ENCODE peak calls at places on chromosomes 1 and 21, in four cellular contexts. One of them, this sample, is unnamed.

GRCh38 chr1:187630653-187631380 is 802.1 kb downstream of the PLA2G4A start:
- DNase-seq in HepG2: no peak
- DNase-seq in K562: no peak
- DNase-seq in HCT116: no peak
- DNase-seq in this sample: no peak

GRCh38 chr1:39275836-39276507 is 71.5 kb downstream of the MACF1 start:
- DNase-seq in HepG2: no peak
- DNase-seq in K562: no peak
- DNase-seq in HCT116: no peak
- DNase-seq in this sample: no peak

GRCh38 chr1:40796939-40797667 is 13.5 kb downstream of the KCNQ4 start:
- DNase-seq in HepG2: no peak
- DNase-seq in K562: no peak
- DNase-seq in HCT116: no peak
- DNase-seq in this sample: no peak

GRCh38 chr1:46244656-46245371 is 2.7 kb upstream of the RAD54L start:
- DNase-seq in HepG2: no peak
- DNase-seq in K562: peak; percentile 48
- DNase-seq in HCT116: no peak
- DNase-seq in this sample: no peak

GRCh38 chr1:42931108-42931539 is 27.5 kb downstream of the SLC2A1 start:
- DNase-seq in HepG2: no peak
- DNase-seq in K562: peak; percentile 83
- DNase-seq in HCT116: no peak
- DNase-seq in this sample: no peak

GRCh38 chr1:51622455-51622913 is 5.6 kb downstream of the OSBPL9 start:
- DNase-seq in HepG2: peak; percentile 66
- DNase-seq in K562: peak; percentile 83
- DNase-seq in HCT116: peak; percentile 96
- DNase-seq in this sample: no peak

GRCh38 chr1:53890522-53890941 is 935 bp upstream of the YIPF1 start:
- DNase-seq in HepG2: no peak
- DNase-seq in K562: no peak
- DNase-seq in HCT116: no peak
- DNase-seq in this sample: no peak

GRCh38 chr1:53606197-53607095 is 132.5 kb downstream of the GLIS1 start:
- DNase-seq in HepG2: no peak
- DNase-seq in K562: no peak
- DNase-seq in HCT116: no peak
- DNase-seq in this sample: no peak

GRCh38 chr1:62050165-62050564 is 144.5 kb upstream of the L1TD1 start:
- DNase-seq in HepG2: no peak
- DNase-seq in K562: no peak
- DNase-seq in HCT116: no peak
- DNase-seq in this sample: no peak

GRCh38 chr1:243322326-243322725 is 66.5 kb downstream of the SDCCAG8 start:
- DNase-seq in HepG2: no peak
- DNase-seq in K562: no peak
- DNase-seq in HCT116: no peak
- DNase-seq in this sample: no peak

GRCh38 chr1:117061986-117062415 is 1.9 kb downstream of the TTF2 start:
- DNase-seq in HepG2: no peak
- DNase-seq in K562: peak; percentile 50
- DNase-seq in HCT116: no peak
- DNase-seq in this sample: no peak

GRCh38 chr1:70628973-70629372 is 217.9 kb downstream of the CTH start:
- DNase-seq in HepG2: no peak
- DNase-seq in K562: no peak
- DNase-seq in HCT116: no peak
- DNase-seq in this sample: no peak

GRCh38 chr1:56456426-56457101 is 122.8 kb downstream of the PLPP3 start:
- DNase-seq in HepG2: peak; percentile 67
- DNase-seq in K562: no peak
- DNase-seq in HCT116: peak; percentile 60
- DNase-seq in this sample: no peak

GRCh38 chr1:172662464-172663109 is 3.7 kb downstream of the FASLG start:
- DNase-seq in HepG2: no peak
- DNase-seq in K562: peak; percentile 65
- DNase-seq in HCT116: no peak
- DNase-seq in this sample: no peak

GRCh38 chr21:36908260-36908908 is 58.1 kb downstream of the HLCS start:
- DNase-seq in HepG2: no peak
- DNase-seq in K562: no peak
- DNase-seq in HCT116: no peak
- DNase-seq in this sample: no peak

GRCh38 chr1:183653876-183654451 is 848 bp upstream of the APOBEC4 start:
- DNase-seq in HepG2: no peak
- DNase-seq in K562: no peak
- DNase-seq in HCT116: no peak
- DNase-seq in this sample: no peak

GRCh38 chr1:183651621-183652020 is 1.5 kb downstream of the APOBEC4 start:
- DNase-seq in HepG2: no peak
- DNase-seq in K562: no peak
- DNase-seq in HCT116: no peak
- DNase-seq in this sample: no peak

GRCh38 chr1:183653468-183653794 is 315 bp upstream of the APOBEC4 start:
- DNase-seq in HepG2: no peak
- DNase-seq in K562: no peak
- DNase-seq in HCT116: no peak
- DNase-seq in this sample: no peak

GRCh38 chr1:183652107-183652506 is 1.0 kb downstream of the APOBEC4 start:
- DNase-seq in HepG2: no peak
- DNase-seq in K562: no peak
- DNase-seq in HCT116: no peak
- DNase-seq in this sample: no peak

GRCh38 chr1:183652547-183653467 is at the start of gene APOBEC4:
- DNase-seq in HepG2: no peak
- DNase-seq in K562: no peak
- DNase-seq in HCT116: no peak
- DNase-seq in this sample: no peak
- TF ChIP-seq FOSL1 in HepG2: no peak
- TF ChIP-seq FOSL1 in K562: no peak
- TF ChIP-seq FOSL1 in HCT116: no peak
- TF ChIP-seq FOSL1 in this sample: no peak

DNA sequence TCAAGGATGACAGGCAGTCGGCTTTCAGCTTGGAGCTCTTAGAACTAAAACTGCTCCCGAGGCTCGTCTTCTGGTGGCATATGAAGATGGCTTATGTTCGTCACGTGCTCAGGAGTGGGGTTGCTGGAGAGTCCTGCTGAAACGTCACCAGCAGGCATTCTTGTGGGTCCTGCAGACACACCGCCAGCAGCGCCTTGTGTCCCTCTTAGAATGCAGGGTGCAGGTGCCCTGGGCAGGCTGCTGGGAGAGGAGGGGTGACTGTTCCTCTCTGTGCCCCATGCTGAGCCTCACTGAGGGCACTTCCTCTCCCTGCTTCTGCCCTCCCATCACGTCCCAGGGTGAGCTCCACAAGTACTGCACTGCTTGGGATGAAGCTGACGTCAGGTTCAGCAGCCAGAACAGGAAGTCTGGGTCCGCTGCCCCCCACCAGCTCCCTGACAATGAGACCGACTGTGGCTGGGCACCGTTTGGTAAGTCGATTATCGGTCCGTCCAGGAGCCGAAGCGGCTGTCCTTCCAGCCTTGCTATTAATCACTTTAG is 20.8 kb downstream of the SLC37A1 start:
- DNase-seq in HepG2: no peak
- DNase-seq in K562: no peak
- DNase-seq in HCT116: no peak
- DNase-seq in this sample: no peak
- TF ChIP-seq SP1 in HepG2: no peak
- TF ChIP-seq SP1 in K562: no peak
- TF ChIP-seq SP1 in HCT116: no peak
- TF ChIP-seq SP1 in this sample: no peak

GRCh38 chr1:68745006-68745405 is 248.1 kb upstream of the DEPDC1 start:
- DNase-seq in HepG2: no peak
- DNase-seq in K562: no peak
- DNase-seq in HCT116: no peak
- DNase-seq in this sample: no peak
- TF ChIP-seq FOSL1 in HepG2: no peak
- TF ChIP-seq FOSL1 in K562: no peak
- TF ChIP-seq FOSL1 in HCT116: no peak
- TF ChIP-seq FOSL1 in this sample: no peak

DNA sequence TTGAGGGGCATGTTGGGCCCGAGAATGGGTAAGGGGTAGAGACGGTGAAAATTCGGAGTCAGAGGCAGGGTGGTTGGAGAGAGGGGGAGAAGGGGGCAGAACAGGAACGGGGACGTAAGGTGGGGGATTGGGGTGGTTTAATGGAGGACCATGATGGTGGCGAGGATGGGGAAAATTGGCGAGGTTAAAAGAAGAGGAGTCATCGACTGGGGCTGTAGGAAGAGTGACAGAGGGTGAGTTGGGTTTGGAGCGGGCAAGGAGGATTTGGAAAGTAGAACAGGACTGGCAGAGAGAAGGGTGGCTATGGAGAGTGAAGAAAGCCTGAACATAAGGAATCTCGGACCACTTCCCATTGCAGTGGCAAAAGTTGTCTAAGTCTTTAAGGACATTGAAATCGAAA is 10.8 kb upstream of the ZBTB48 start:
- DNase-seq in HepG2: no peak
- DNase-seq in K562: no peak
- DNase-seq in HCT116: no peak
- DNase-seq in this sample: no peak
- TF ChIP-seq SP1 in HepG2: no peak
- TF ChIP-seq SP1 in K562: no peak
- TF ChIP-seq SP1 in HCT116: no peak
- TF ChIP-seq SP1 in this sample: no peak

DNA sequence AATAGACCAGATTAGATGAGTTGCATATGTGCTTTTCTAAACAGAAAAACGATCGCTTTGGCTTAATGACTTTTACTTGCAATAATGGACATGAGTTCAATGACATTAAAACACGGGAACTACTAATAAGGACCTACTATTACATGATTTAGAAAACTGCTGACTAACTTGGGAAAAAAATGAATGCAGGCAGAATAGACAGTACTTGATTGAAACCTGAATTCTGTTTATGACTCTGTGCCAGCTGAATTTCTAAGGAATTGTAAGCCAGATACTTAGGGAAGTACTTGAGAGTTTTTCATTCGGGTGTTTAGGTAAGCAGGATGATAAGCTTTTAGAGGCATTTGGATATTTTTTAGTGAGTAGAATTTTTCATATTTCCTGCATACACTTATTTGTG is 12.0 kb downstream of the ADGRL2 start:
- DNase-seq in HepG2: no peak
- DNase-seq in K562: no peak
- DNase-seq in HCT116: no peak
- DNase-seq in this sample: no peak
- TF ChIP-seq FOSL1 in HepG2: no peak
- TF ChIP-seq FOSL1 in K562: no peak
- TF ChIP-seq FOSL1 in HCT116: no peak
- TF ChIP-seq FOSL1 in this sample: no peak

GRCh38 chr1:27122652-27123051 is 32.3 kb downstream of the SLC9A1 start:
- DNase-seq in HepG2: peak; percentile 86
- DNase-seq in K562: peak; percentile 90
- DNase-seq in HCT116: no peak
- DNase-seq in this sample: no peak
- TF ChIP-seq SP1 in HepG2: no peak
- TF ChIP-seq SP1 in K562: no peak
- TF ChIP-seq SP1 in HCT116: peak; percentile 43
- TF ChIP-seq SP1 in this sample: no peak